ENCODE peak calls at places on chromosomes 3 and 15, in four cellular contexts. R is stimulated activated naive CD4-positive, alpha-beta T cell; G is activated naive CD8-positive, alpha-beta T cell treated with anti-CD3 and anti-CD28 coated beads for 36 hours; B is M059J. O is an unnamed sample.

GRCh38 chr3:8629151-8630021 is 15.2 kb downstream of the SSUH2 start:
- DNase-seq in B (peak), G (peak), R (no peak), O (peak)

GRCh38 chr3:15918988-15919387 is 121.2 kb upstream of the ANKRD28 start:
- DNase-seq in B (no peak), R (no peak), G (no peak), O (no peak)

GRCh38 chr3:46574881-46575576 is 8.9 kb upstream of the LRRC2 start:
- DNase-seq in R (no peak), B (no peak), G (no peak), O (no peak)

GRCh38 chr3:103195201-103195600 is 760.4 kb downstream of the ZPLD1 start:
- DNase-seq in B (peak), G (no peak), R (no peak), O (no peak)

GRCh38 chr15:26160343-26160742 is 297.2 kb upstream of the ATP10A start:
- DNase-seq in R (no peak), B (no peak), G (no peak), O (no peak)

GRCh38 chr3:39716849-39717248 is 92.6 kb upstream of the MYRIP start:
- DNase-seq in G (no peak), B (no peak), R (no peak), O (no peak)

GRCh38 chr15:88605507-88606436 is 15.4 kb upstream of the AEN start:
- DNase-seq in R (peak), B (peak), G (peak), O (peak)

GRCh38 chr3:157631468-157631867 is 128.3 kb upstream of the VEPH1 start:
- DNase-seq in G (no peak), R (no peak), B (peak), O (no peak)

GRCh38 chr15:62118446-62118964 is 46.6 kb downstream of the C2CD4B start:
- DNase-seq in G (no peak), B (peak), R (no peak), O (peak)